ENCODE peak calls at places on chromosomes 12 and 14, in five cellular contexts. One of them, this sample, is unnamed.

GRCh38 chr12:76489737-76490136 is 69.8 kb downstream of the OSBPL8 start:
- DNase-seq in left ventricle myocardium superior: no peak
- DNase-seq in cardiac fibroblast: peak
- DNase-seq in Ammon's horn: no peak
- DNase-seq in GM19239: no peak
- DNase-seq in this sample: peak

GRCh38 chr12:130776857-130777339 is 60.8 kb upstream of the RIMBP2 start:
- DNase-seq in left ventricle myocardium superior: no peak
- DNase-seq in cardiac fibroblast: no peak
- DNase-seq in Ammon's horn: no peak
- DNase-seq in GM19239: no peak
- DNase-seq in this sample: no peak

GRCh38 chr12:104792570-104792969 is 165.5 kb downstream of the SLC41A2 start:
- DNase-seq in left ventricle myocardium superior: no peak
- DNase-seq in cardiac fibroblast: peak
- DNase-seq in Ammon's horn: peak
- DNase-seq in GM19239: no peak
- DNase-seq in this sample: peak

GRCh38 chr14:76311410-76311758 is 64.6 kb upstream of the ESRRB start:
- DNase-seq in left ventricle myocardium superior: no peak
- DNase-seq in cardiac fibroblast: no peak
- DNase-seq in Ammon's horn: no peak
- DNase-seq in GM19239: no peak
- DNase-seq in this sample: no peak

GRCh38 chr12:92389466-92389865 is 243.8 kb upstream of the BTG1 start:
- DNase-seq in left ventricle myocardium superior: no peak
- DNase-seq in cardiac fibroblast: no peak
- DNase-seq in Ammon's horn: no peak
- DNase-seq in GM19239: no peak
- DNase-seq in this sample: no peak

GRCh38 chr12:54018608-54018984 is 9.6 kb upstream of the HOXC6 start:
- DNase-seq in left ventricle myocardium superior: no peak
- DNase-seq in cardiac fibroblast: no peak
- DNase-seq in Ammon's horn: no peak
- DNase-seq in GM19239: no peak
- DNase-seq in this sample: no peak

GRCh38 chr14:70130498-70130897 is 58.3 kb downstream of the SLC8A3 start:
- DNase-seq in left ventricle myocardium superior: no peak
- DNase-seq in cardiac fibroblast: no peak
- DNase-seq in Ammon's horn: no peak
- DNase-seq in GM19239: no peak
- DNase-seq in this sample: no peak

GRCh38 chr14:95402184-95402583 is 82.5 kb upstream of the CLMN start:
- DNase-seq in left ventricle myocardium superior: no peak
- DNase-seq in cardiac fibroblast: no peak
- DNase-seq in Ammon's horn: no peak
- DNase-seq in GM19239: no peak
- DNase-seq in this sample: no peak

GRCh38 chr14:74897642-74898041 is 15.9 kb downstream of the DLST start:
- DNase-seq in left ventricle myocardium superior: no peak
- DNase-seq in cardiac fibroblast: no peak
- DNase-seq in Ammon's horn: no peak
- DNase-seq in GM19239: no peak
- DNase-seq in this sample: no peak

GRCh38 chr14:55974046-55974582 is 144.1 kb upstream of the PELI2 start:
- DNase-seq in left ventricle myocardium superior: no peak
- DNase-seq in cardiac fibroblast: peak
- DNase-seq in Ammon's horn: no peak
- DNase-seq in GM19239: no peak
- DNase-seq in this sample: no peak

GRCh38 chr14:80133457-80133856 is 77.8 kb downstream of the DIO2 start:
- DNase-seq in left ventricle myocardium superior: no peak
- DNase-seq in cardiac fibroblast: no peak
- DNase-seq in Ammon's horn: no peak
- DNase-seq in GM19239: no peak
- DNase-seq in this sample: no peak

GRCh38 chr14:23061995-23062394 is 4.7 kb upstream of the CDH24 start:
- DNase-seq in left ventricle myocardium superior: peak
- DNase-seq in cardiac fibroblast: peak
- DNase-seq in Ammon's horn: no peak
- DNase-seq in GM19239: no peak
- DNase-seq in this sample: peak

GRCh38 chr12:28010036-28010435 is 37.5 kb upstream of the PTHLH start:
- DNase-seq in left ventricle myocardium superior: no peak
- DNase-seq in cardiac fibroblast: no peak
- DNase-seq in Ammon's horn: no peak
- DNase-seq in GM19239: no peak
- DNase-seq in this sample: no peak

This sample was measured in stromal cell of bone marrow.